ENCODE peak calls at places on chromosomes 7 and 10, in seven cellular contexts. D is HL-60, G is cardiac muscle cell, Q is A549, Z is brain microvascular endothelial cell, V is Panc1, H is tibial artery. Y is an unnamed sample.
A peak's percentile ranks its signal among the peaks of the same experiment; 100 is the strongest.

GRCh38 chr7:158072889-158073730 is 514.5 kb downstream of the PTPRN2 start:
- DNase-seq in D (no peak), G (no peak), Q (no peak), Z (no peak), V (no peak), H (no peak), Y (no peak)

GRCh38 chr10:114879541-114880158 is 58.1 kb downstream of the FHIP2A start:
- DNase-seq in D (peak; percentile 26), G (peak; percentile 42), Q (peak; percentile 46), Z (no peak), V (no peak), H (no peak), Y (peak; percentile 45)

GRCh38 chr10:62911210-62911963 is 95.2 kb upstream of the EGR2 start:
- DNase-seq in D (no peak), G (peak; percentile 41), Q (no peak), Z (no peak), V (no peak), H (no peak), Y (no peak)

GRCh38 chr7:139505563-139505962 is 17.9 kb upstream of the CLEC2L start:
- DNase-seq in D (no peak), G (peak; percentile 18), Q (no peak), Z (no peak), V (no peak), H (no peak), Y (peak; percentile 16)

GRCh38 chr10:103835121-103836045 is 20.0 kb downstream of the SH3PXD2A start:
- DNase-seq in D (no peak), G (peak; percentile 93), Q (no peak), Z (no peak), V (no peak), H (peak; percentile 74), Y (peak; percentile 56)

GRCh38 chr10:77328272-77328816 is 309.3 kb downstream of the KCNMA1 start:
- DNase-seq in D (no peak), G (peak; percentile 56), Q (no peak), Z (no peak), V (no peak), H (no peak), Y (peak; percentile 6)

GRCh38 chr7:100167912-100168323 is 499 bp downstream of the GAL3ST4 start:
- DNase-seq in D (no peak), G (peak; percentile 18), Q (no peak), Z (no peak), V (no peak), H (no peak), Y (no peak)

GRCh38 chr7:52260046-52260665 is 775.3 kb upstream of the POM121L12 start:
- DNase-seq in D (no peak), G (no peak), Q (no peak), Z (no peak), V (no peak), H (no peak), Y (no peak)

GRCh38 chr10:86868353-86868752 is 89.1 kb downstream of the MMRN2 start:
- DNase-seq in D (no peak), G (peak; percentile 75), Q (no peak), Z (peak; percentile 16), V (no peak), H (no peak), Y (no peak)

GRCh38 chr7:150322114-150322832 is 882 bp upstream of the LRRC61 start:
- DNase-seq in D (no peak), G (no peak), Q (no peak), Z (no peak), V (no peak), H (no peak), Y (no peak)

GRCh38 chr7:218896-219580 is 26.7 kb downstream of the FAM20C start:
- DNase-seq in D (no peak), G (no peak), Q (no peak), Z (no peak), V (no peak), H (no peak), Y (no peak)

GRCh38 chr7:64882341-64883112 is 20.5 kb upstream of the ZNF273 start:
- DNase-seq in D (no peak), G (peak; percentile 67), Q (no peak), Z (no peak), V (no peak), H (peak; percentile 66), Y (no peak)

GRCh38 chr10:986137-986825 is 2.0 kb upstream of the GTPBP4 start:
- DNase-seq in D (no peak), G (peak; percentile 51), Q (no peak), Z (peak; percentile 83), V (no peak), H (no peak), Y (no peak)

GRCh38 chr10:123599366-123599849 is 66.7 kb upstream of the GPR26 start:
- DNase-seq in D (no peak), G (no peak), Q (no peak), Z (no peak), V (no peak), H (no peak), Y (no peak)

GRCh38 chr10:74223755-74224530 is 72.9 kb downstream of the ADK start:
- DNase-seq in D (no peak), G (peak; percentile 32), Q (peak; percentile 64), Z (peak; percentile 36), V (peak; percentile 67), H (no peak), Y (no peak)

GRCh38 chr7:65960351-65961074 is 21.5 kb downstream of the GUSB start:
- DNase-seq in D (no peak), G (no peak), Q (no peak), Z (no peak), V (no peak), H (no peak), Y (no peak)

GRCh38 chr10:79241629-79241989 is 105.7 kb upstream of the PPIF start:
- DNase-seq in D (no peak), G (no peak), Q (no peak), Z (no peak), V (no peak), H (no peak), Y (no peak)
- H3K27ac ChIP-seq in D (peak overlapping the region; percentile 90), G (no peak overlapping the region), Q (no peak overlapping the region), Z (no peak overlapping the region), V (no peak overlapping the region), H (peak overlapping the region; percentile 96), Y (peak overlapping the region; percentile 14)

DNA sequence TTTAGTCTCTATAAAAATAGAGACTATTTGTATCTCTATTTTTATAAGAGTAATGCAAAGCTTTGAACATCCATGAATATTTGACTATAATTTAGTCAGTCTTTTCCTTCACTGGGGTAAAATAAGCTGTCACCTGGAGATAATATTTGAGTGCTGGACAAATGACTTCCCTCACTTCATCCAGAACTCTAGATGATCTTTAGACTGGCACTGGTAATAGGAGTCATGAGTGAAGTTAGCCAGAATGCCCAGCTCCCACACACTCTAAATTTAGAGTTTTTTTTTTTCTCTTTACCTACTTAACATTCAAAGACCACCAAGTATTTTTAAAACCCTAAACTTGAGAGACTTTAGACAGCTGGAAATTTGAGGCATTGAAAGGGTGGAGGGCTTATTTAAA is 100.7 kb downstream of the LSMEM1 start:
- DNase-seq in D (no peak), G (no peak), Q (no peak), Z (no peak), V (no peak), H (no peak), Y (no peak)
- TF ChIP-seq CTCF in D (no peak), G (no peak), Q (no peak), Z (no peak), V (no peak), H (no peak), Y (no peak)

DNA sequence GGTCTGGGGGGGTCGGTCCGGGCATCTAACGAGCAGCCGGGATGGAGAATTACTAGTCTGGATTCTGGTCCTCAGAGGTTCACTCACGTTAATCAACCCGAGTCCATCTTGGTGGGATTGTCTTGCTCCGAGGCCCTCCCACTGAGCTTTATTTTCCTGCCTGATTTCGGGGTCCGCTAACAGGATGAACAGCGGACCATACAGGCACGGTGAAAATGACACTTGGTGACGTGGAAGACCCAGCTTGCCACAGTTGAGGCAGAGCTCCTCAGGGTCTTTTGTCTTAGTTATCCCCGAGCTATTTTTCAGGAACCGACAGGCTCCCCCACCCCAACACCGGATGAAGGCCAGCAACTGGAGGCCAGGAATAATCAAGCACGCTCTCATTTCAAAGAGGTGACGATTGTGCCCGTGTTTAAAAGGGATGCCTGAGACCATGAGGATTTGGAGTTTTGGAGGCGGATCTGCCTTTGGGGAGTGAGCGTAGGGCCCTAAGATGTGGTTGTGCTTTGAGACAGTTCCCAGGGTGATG is 517 bp upstream of the LRRD1 start:
- DNase-seq in D (no peak), G (peak; percentile 42), Q (no peak), Z (no peak), V (no peak), H (peak; percentile 22), Y (no peak)
- H3K4me3 ChIP-seq in D (peak overlapping the region; percentile 42), G (no peak overlapping the region), Q (peak overlapping the region; percentile 40), Z (peak overlapping the region; percentile 64), V (peak overlapping the region; percentile 47), H (peak overlapping the region; percentile 63), Y (no peak overlapping the region)

DNA sequence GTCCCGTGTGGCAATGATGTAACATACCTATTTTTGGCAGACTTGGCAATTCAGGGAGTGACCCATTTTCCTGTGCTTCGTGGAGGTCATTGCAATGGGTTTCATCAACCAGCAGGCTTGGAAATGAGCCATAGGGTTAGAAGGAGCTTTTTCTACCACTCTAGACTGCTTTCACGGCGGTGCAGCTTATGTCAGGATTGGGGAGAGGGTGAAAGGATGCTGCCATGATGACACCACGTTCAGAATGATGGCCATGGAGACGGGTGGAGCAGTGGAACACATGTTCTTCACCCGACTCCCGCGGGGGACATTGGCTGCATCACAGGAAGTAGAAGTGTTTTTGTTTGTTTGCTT is 220.2 kb downstream of the EMX2 start:
- DNase-seq in D (peak; percentile 17), G (peak; percentile 30), Q (no peak), Z (no peak), V (no peak), H (no peak), Y (no peak)
- H3K27ac ChIP-seq in D (no peak overlapping the region), G (no peak overlapping the region), Q (no peak overlapping the region), Z (no peak overlapping the region), V (no peak overlapping the region), H (no peak overlapping the region), Y (no peak overlapping the region)

GRCh38 chr7:54546081-54546985 is 4.2 kb downstream of the VSTM2A start:
- DNase-seq in D (no peak), G (no peak), Q (peak; percentile 47), Z (no peak), V (no peak), H (no peak), Y (no peak)
- TF ChIP-seq CTCF in D (no peak), G (no peak), Q (peak; percentile 22), Z (peak; percentile 18), V (peak; percentile 68), H (no peak), Y (no peak)

GRCh38 chr10:17061418-17061817 is 68.2 kb downstream of the CUBN start:
- DNase-seq in D (no peak), G (peak; percentile 44), Q (no peak), Z (peak; percentile 64), V (no peak), H (no peak), Y (no peak)

GRCh38 chr10:17064435-17064834 is 65.2 kb downstream of the CUBN start:
- DNase-seq in D (no peak), G (no peak), Q (no peak), Z (no peak), V (no peak), H (no peak), Y (no peak)

GRCh38 chr10:17065273-17065672 is 64.3 kb downstream of the CUBN start:
- DNase-seq in D (no peak), G (no peak), Q (no peak), Z (no peak), V (no peak), H (no peak), Y (no peak)

GRCh38 chr10:17062009-17062408 is 67.6 kb downstream of the CUBN start:
- DNase-seq in D (no peak), G (peak; percentile 73), Q (peak; percentile 7), Z (no peak), V (no peak), H (no peak), Y (no peak)

GRCh38 chr10:17062493-17063487 is 66.8 kb downstream of the CUBN start:
- DNase-seq in D (no peak), G (peak; percentile 75), Q (peak; percentile 58), Z (peak; percentile 94), V (peak; percentile 93), H (peak; percentile 66), Y (no peak)
- H3K4me3 ChIP-seq in D (no peak overlapping the region), G (no peak overlapping the region), Q (no peak overlapping the region), Z (no peak overlapping the region), V (no peak overlapping the region), H (no peak overlapping the region), Y (no peak overlapping the region)

Y was measured in OCI-LY7.